ENCODE peak calls at places on chromosomes 13 and 19, in six cellular contexts. One of them, this sample, is unnamed.
A peak's percentile ranks its signal among the peaks of the same experiment; 100 is the strongest.

GRCh38 chr13:75881109-75881775 is 245.1 kb downstream of the LMO7 start:
- DNase-seq in NCI-H187 treated with DMSO at 0.1 percent for 48 hours: no peak
- DNase-seq in choroid plexus epithelial cell: peak; percentile 60
- DNase-seq in stimulated activated CD4-positive, alpha-beta T cell treated with anti-CD3 and anti-CD28 coated beads, Interleukin-4, amount 100 ng/mL, for 48 hours: no peak
- DNase-seq in ELR: no peak
- DNase-seq in activated T-cell treated with anti-CD3 and anti-CD28 coated beads for 1 hour: no peak
- DNase-seq in this sample: no peak

GRCh38 chr13:100976993-100977392 is 302.4 kb upstream of the TMTC4 start:
- DNase-seq in NCI-H187 treated with DMSO at 0.1 percent for 48 hours: no peak
- DNase-seq in activated T-cell treated with anti-CD3 and anti-CD28 coated beads for 1 hour: no peak
- DNase-seq in choroid plexus epithelial cell: peak; percentile 14
- DNase-seq in stimulated activated CD4-positive, alpha-beta T cell treated with anti-CD3 and anti-CD28 coated beads, Interleukin-4, amount 100 ng/mL, for 48 hours: no peak
- DNase-seq in ELR: no peak
- DNase-seq in this sample: no peak

GRCh38 chr19:17829855-17830566 is 8.7 kb upstream of the INSL3 start:
- DNase-seq in NCI-H187 treated with DMSO at 0.1 percent for 48 hours: no peak
- DNase-seq in choroid plexus epithelial cell: peak; percentile 33
- DNase-seq in activated T-cell treated with anti-CD3 and anti-CD28 coated beads for 1 hour: no peak
- DNase-seq in stimulated activated CD4-positive, alpha-beta T cell treated with anti-CD3 and anti-CD28 coated beads, Interleukin-4, amount 100 ng/mL, for 48 hours: no peak
- DNase-seq in ELR: no peak
- DNase-seq in this sample: no peak

GRCh38 chr13:107554355-107554905 is 660.9 kb downstream of the LIG4 start:
- DNase-seq in stimulated activated CD4-positive, alpha-beta T cell treated with anti-CD3 and anti-CD28 coated beads, Interleukin-4, amount 100 ng/mL, for 48 hours: no peak
- DNase-seq in choroid plexus epithelial cell: no peak
- DNase-seq in NCI-H187 treated with DMSO at 0.1 percent for 48 hours: peak; percentile 86
- DNase-seq in activated T-cell treated with anti-CD3 and anti-CD28 coated beads for 1 hour: no peak
- DNase-seq in ELR: no peak
- DNase-seq in this sample: no peak

GRCh38 chr13:63198076-63198475 is 1782.4 kb upstream of the PCDH20 start:
- DNase-seq in choroid plexus epithelial cell: peak; percentile 67
- DNase-seq in ELR: no peak
- DNase-seq in activated T-cell treated with anti-CD3 and anti-CD28 coated beads for 1 hour: no peak
- DNase-seq in NCI-H187 treated with DMSO at 0.1 percent for 48 hours: no peak
- DNase-seq in stimulated activated CD4-positive, alpha-beta T cell treated with anti-CD3 and anti-CD28 coated beads, Interleukin-4, amount 100 ng/mL, for 48 hours: no peak
- DNase-seq in this sample: no peak

GRCh38 chr13:29676535-29676934 is 81.0 kb upstream of the SLC7A1 start:
- DNase-seq in choroid plexus epithelial cell: no peak
- DNase-seq in stimulated activated CD4-positive, alpha-beta T cell treated with anti-CD3 and anti-CD28 coated beads, Interleukin-4, amount 100 ng/mL, for 48 hours: no peak
- DNase-seq in ELR: peak; percentile 72
- DNase-seq in NCI-H187 treated with DMSO at 0.1 percent for 48 hours: no peak
- DNase-seq in activated T-cell treated with anti-CD3 and anti-CD28 coated beads for 1 hour: no peak
- DNase-seq in this sample: no peak

GRCh38 chr19:35141627-35142401 is 1.2 kb upstream of the FXYD7 start:
- DNase-seq in stimulated activated CD4-positive, alpha-beta T cell treated with anti-CD3 and anti-CD28 coated beads, Interleukin-4, amount 100 ng/mL, for 48 hours: no peak
- DNase-seq in ELR: no peak
- DNase-seq in choroid plexus epithelial cell: no peak
- DNase-seq in NCI-H187 treated with DMSO at 0.1 percent for 48 hours: no peak
- DNase-seq in activated T-cell treated with anti-CD3 and anti-CD28 coated beads for 1 hour: no peak
- DNase-seq in this sample: no peak

GRCh38 chr19:48969276-48970138 is 4.4 kb downstream of the FTL start:
- DNase-seq in stimulated activated CD4-positive, alpha-beta T cell treated with anti-CD3 and anti-CD28 coated beads, Interleukin-4, amount 100 ng/mL, for 48 hours: no peak
- DNase-seq in activated T-cell treated with anti-CD3 and anti-CD28 coated beads for 1 hour: no peak
- DNase-seq in NCI-H187 treated with DMSO at 0.1 percent for 48 hours: no peak
- DNase-seq in choroid plexus epithelial cell: peak; percentile 58
- DNase-seq in ELR: peak; percentile 50
- DNase-seq in this sample: no peak

GRCh38 chr13:25232937-25233515 is 54.3 kb downstream of the MTMR6 start:
- DNase-seq in stimulated activated CD4-positive, alpha-beta T cell treated with anti-CD3 and anti-CD28 coated beads, Interleukin-4, amount 100 ng/mL, for 48 hours: no peak
- DNase-seq in choroid plexus epithelial cell: peak; percentile 52
- DNase-seq in NCI-H187 treated with DMSO at 0.1 percent for 48 hours: no peak
- DNase-seq in activated T-cell treated with anti-CD3 and anti-CD28 coated beads for 1 hour: no peak
- DNase-seq in ELR: peak; percentile 59
- DNase-seq in this sample: peak; percentile 20

GRCh38 chr13:36353001-36353400 is 6.8 kb upstream of the SPART start:
- DNase-seq in choroid plexus epithelial cell: peak; percentile 73
- DNase-seq in ELR: no peak
- DNase-seq in stimulated activated CD4-positive, alpha-beta T cell treated with anti-CD3 and anti-CD28 coated beads, Interleukin-4, amount 100 ng/mL, for 48 hours: no peak
- DNase-seq in NCI-H187 treated with DMSO at 0.1 percent for 48 hours: no peak
- DNase-seq in activated T-cell treated with anti-CD3 and anti-CD28 coated beads for 1 hour: no peak
- DNase-seq in this sample: no peak

This sample was measured in GM19239.